ENCODE peak calls at places on chromosome 19, in six cellular contexts. M is CD8-positive, alpha-beta T cell; V is fibroblast of mammary gland; S is heart left ventricle; O is dorsolateral prefrontal cortex; T is adrenal gland. C is an unnamed sample.

GRCh38 chr19:52600639-52601024 is 30.5 kb downstream of the ZNF701 start:
- DNase-seq in V (no peak), S (peak; percentile 40), O (no peak), M (peak; percentile 4), T (no peak), C (no peak)

GRCh38 chr19:14563989-14564650 is 7.7 kb downstream of the NDUFB7 start:
- DNase-seq in M (no peak), O (no peak), V (peak; percentile 64), S (peak; percentile 44), T (peak; percentile 48), C (peak; percentile 25)

GRCh38 chr19:1290699-1291651 is 5.3 kb downstream of the EFNA2 start:
- DNase-seq in O (no peak), M (no peak), T (no peak), V (no peak), S (no peak), C (no peak)

GRCh38 chr19:53824134-53824611 is at the start of gene NLRP12:
- DNase-seq in O (no peak), S (peak; percentile 40), M (no peak), T (peak; percentile 23), V (no peak), C (no peak)

GRCh38 chr19:40889366-40889765 is 7.3 kb upstream of the CYP2A7 start:
- DNase-seq in V (peak; percentile 1), T (no peak), M (no peak), S (no peak), O (no peak), C (no peak)

GRCh38 chr19:33752018-33752790 is 44.5 kb upstream of the KCTD15 start:
- DNase-seq in O (no peak), S (no peak), T (no peak), V (no peak), M (no peak), C (no peak)

GRCh38 chr19:39997595-39998216 is 846 bp downstream of the ZNF546 start:
- DNase-seq in T (no peak), V (peak; percentile 91), M (no peak), S (no peak), O (no peak), C (peak; percentile 36)

GRCh38 chr19:21197589-21198295 is 55.9 kb downstream of the ZNF431 start:
- DNase-seq in O (no peak), S (no peak), V (no peak), T (peak; percentile 66), M (no peak), C (peak; percentile 63)

GRCh38 chr19:20388826-20389225 is 176.8 kb downstream of the ZNF737 start:
- DNase-seq in O (no peak), S (no peak), V (no peak), M (no peak), T (no peak), C (no peak)

GRCh38 chr19:610801-611505 is 21.3 kb downstream of the HCN2 start:
- DNase-seq in M (peak; percentile 60), S (peak; percentile 73), T (peak; percentile 88), V (peak; percentile 72), O (no peak), C (peak; percentile 82)

GRCh38 chr19:38385804-38386257 is 2.0 kb downstream of the GGN start:
- DNase-seq in T (no peak), O (no peak), S (no peak), V (no peak), M (no peak), C (no peak)

GRCh38 chr19:38383743-38384142 is 4.1 kb downstream of the GGN start:
- DNase-seq in S (no peak), M (no peak), T (no peak), V (no peak), O (no peak), C (no peak)

GRCh38 chr19:38385057-38385803 is 2.6 kb downstream of the GGN start:
- DNase-seq in S (no peak), T (no peak), V (no peak), M (no peak), O (no peak), C (no peak)

GRCh38 chr19:38383184-38383583 is 4.7 kb downstream of the GGN start:
- DNase-seq in T (no peak), O (no peak), S (no peak), V (no peak), M (no peak), C (no peak)

DNA sequence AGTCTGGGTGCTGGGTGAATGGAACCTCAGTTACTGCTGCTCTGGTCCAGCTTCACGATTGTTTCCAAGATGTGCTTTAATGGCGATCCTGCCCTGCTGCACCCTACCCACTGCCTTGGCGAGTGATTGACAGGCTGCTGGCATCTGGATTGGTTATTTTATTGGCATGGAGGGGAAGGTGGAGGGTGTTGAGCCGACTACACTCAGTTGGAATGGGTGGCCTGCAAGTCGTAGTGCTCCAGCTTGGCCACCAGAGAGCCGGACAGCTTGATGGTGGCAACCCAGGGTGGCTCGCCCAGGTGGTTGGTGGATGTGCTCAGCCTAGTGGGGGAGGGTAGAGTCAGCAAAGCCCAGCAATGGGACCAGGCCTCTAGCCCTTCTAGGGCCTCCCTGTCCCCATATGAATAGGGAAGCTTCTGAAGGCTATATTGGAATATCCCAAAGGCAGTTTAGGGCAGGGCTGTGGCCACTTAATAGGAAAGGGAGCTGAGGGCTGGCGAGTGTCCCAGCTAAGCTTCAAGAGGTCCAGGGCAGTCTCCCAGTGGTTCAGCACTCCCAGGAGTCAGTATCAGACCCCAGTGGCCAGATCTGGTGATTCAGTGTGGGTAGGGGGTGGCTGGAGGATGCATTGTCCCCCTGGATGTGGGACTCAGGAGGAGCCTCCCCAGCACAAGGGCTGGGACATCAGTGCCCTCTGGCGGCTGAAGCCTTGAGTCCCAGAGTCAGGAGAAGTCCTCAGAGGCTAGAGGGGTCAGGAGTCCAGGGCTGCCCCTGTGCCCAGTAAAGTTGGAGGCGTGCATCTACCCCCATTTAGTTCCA is 3.4 kb downstream of the GGN start:
- DNase-seq in T (no peak), V (no peak), M (no peak), S (no peak), O (no peak), C (no peak)
- TF ChIP-seq CTCF in T (no peak), V (peak; percentile 26), M (no peak), S (no peak), O (no peak), C (peak; percentile 39)

GRCh38 chr19:10110972-10111317 is 548 bp upstream of the P2RY11 start:
- DNase-seq in S (no peak), V (no peak), M (no peak), T (no peak), O (no peak), C (no peak)

GRCh38 chr19:10112037-10112751 is 701 bp downstream of the P2RY11 start:
- DNase-seq in T (peak; percentile 37), M (no peak), O (no peak), V (no peak), S (no peak), C (no peak)

GRCh38 chr19:10110076-10110971 is 1.2 kb upstream of the P2RY11 start:
- DNase-seq in S (no peak), V (no peak), O (no peak), T (no peak), M (no peak), C (no peak)

GRCh38 chr19:10112895-10113591 is 1.6 kb downstream of the P2RY11 start:
- DNase-seq in M (no peak), O (peak; percentile 54), T (peak; percentile 60), V (peak; percentile 50), S (no peak), C (no peak)

DNA sequence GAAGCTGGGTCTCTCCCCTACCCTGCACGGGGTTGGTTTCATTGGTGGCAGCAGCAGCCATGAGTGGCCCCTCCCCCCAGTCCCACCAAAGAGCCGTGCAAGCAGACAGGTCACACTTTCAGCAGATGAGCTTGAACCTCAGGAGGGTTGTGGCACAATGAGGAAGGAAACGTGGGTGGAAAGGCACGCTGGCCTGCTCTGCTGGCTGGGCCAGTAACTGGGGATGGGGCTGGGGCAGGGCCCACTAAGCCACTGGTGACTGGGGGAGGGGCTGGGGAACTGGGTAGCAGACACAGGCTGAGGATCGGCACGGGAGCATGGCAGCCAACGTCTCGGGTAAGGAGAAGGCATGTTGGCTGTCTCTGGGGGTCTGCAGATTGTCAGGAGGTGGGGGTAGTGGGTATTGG is at the start of gene P2RY11:
- DNase-seq in M (no peak), T (peak; percentile 50), V (no peak), O (no peak), S (no peak), C (no peak)
- H3K4me3 ChIP-seq in M (no peak within 1 kb of the TSS), T (no peak within 1 kb of the TSS), V (no peak within 1 kb of the TSS), O (no peak within 1 kb of the TSS), S (peak within 1 kb of the TSS; percentile 40), C (no peak within 1 kb of the TSS)

DNA sequence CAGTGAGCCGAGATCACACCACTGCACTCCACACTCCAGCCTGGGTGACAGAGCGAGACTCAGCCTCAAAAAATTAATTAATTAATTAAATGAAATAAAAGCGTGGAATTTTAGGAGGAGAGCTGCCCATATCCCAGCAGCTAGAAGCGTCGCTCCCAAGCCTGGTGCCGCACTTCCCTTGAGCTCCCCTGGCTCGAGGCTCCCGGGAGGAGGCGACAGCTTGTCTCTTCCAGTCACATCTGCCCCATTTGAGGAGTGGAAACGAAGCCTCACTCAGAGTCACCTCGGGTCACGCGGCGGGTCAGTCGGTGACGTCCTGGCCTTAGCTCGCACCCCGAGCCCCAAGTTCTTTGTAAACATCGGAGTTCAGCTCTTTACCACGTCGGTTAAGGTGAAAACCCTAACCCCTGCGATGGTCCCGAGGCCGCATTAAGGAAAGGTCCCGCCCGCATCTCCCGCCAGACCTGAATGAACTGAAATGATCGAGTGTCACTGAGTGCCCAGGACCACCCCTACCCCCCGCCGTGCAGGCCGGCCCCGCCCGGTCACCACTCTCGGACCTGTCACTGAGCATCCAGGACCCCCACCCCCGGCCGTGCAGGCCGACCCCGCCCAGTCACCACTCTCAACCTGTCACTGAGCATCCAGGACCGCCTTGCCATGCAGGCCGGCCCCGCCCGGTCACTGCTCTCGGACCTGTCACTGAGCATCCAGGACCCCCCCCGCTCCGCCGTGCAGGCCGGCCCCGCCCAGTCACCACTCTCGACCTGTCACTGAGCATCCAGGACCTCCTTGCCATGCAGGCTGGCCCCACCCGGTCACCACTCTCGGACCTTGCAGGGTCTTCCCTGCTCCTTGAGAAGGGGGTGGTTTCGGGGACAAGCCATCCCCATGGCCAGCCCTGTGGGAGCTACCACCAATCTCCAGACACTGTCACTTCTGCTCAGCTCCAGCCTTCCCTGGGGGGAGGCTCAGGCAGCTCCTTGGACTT is 176.9 kb downstream of the KDM4B start:
- DNase-seq in T (no peak), M (no peak), O (no peak), S (peak; percentile 31), V (no peak), C (no peak)
- TF ChIP-seq CTCF in T (no peak), M (no peak), O (no peak), S (no peak), V (no peak), C (no peak)

GRCh38 chr19:2457394-2458037 is 757 bp upstream of the LMNB2 start:
- DNase-seq in O (no peak), M (no peak), V (no peak), T (no peak), S (no peak), C (no peak)
- H3K4me3 ChIP-seq in O (peak overlapping the region; percentile 76), M (peak overlapping the region; percentile 53), V (peak overlapping the region; percentile 38), T (no peak overlapping the region), S (peak overlapping the region; percentile 51), C (peak overlapping the region; percentile 52)

DNA sequence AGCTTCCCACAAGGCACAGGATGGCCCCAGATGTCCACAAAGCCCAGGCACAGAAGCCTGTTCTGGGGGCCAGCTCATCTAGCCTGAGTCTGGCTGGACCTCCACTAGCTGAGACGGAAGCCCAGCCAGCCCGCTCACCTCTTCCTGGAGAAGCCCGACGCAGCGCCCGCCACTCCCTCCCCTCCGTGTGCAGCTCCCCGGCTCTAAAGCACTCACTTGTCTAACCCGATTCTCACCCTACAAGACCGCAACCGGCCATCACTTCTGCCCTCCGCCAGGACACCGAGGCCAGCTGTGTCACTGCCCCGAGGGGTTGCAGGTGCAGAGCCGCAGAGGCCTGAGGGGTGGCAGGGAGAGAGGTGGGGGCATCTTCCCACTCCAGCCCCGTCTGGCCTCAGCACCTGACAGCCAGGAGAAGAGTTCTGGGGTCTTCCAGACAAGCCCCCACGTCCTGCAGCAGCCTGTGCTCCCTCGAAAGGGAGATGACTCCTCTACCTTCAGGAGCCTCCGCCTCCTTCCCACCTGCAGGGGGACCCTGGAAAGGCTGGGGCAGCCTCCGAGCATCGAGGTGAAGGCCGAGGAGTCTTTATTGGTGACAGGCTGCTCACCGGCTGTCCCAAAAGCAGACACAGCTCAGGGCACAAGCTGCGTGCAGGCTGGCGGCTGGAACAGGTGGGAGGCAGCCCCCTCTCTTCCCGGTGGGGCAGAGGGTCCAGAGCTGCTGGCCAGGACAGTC is 5.9 kb upstream of the DIRAS1 start:
- DNase-seq in O (no peak), T (no peak), S (peak; percentile 25), M (no peak), V (no peak), C (no peak)
- TF ChIP-seq CTCF in O (no peak), T (no peak), S (no peak), M (no peak), V (no peak), C (no peak)

C was measured in fibroblast of villous mesenchyme.